ENCODE peak calls at places on chromosomes 16 and 17, in eight cellular contexts. B, C, J, U, H, W, A and E are unnamed samples.

GRCh38 chr17:61312406-61313295 is 87.0 kb upstream of the TBX2 start:
- ATAC-seq in B (no peak), C (no peak), J (no peak), U (no peak), H (no peak), W (no peak), A (no peak), E (no peak)

GRCh38 chr17:32393904-32394303 is 43.9 kb downstream of the ZNF207 start:
- ATAC-seq in B (no peak), C (no peak), J (no peak), U (no peak), H (no peak), W (no peak), A (no peak), E (no peak)

GRCh38 chr17:52297230-52298010 is 138.9 kb upstream of the CA10 start:
- ATAC-seq in B (no peak), C (no peak), J (no peak), U (no peak), H (no peak), W (no peak), A (no peak), E (no peak)

GRCh38 chr17:5396612-5397011 is 22.9 kb downstream of the NUP88 start:
- ATAC-seq in B (no peak), C (peak), J (no peak), U (no peak), H (no peak), W (no peak), A (no peak), E (peak)

GRCh38 chr17:17983376-17983775 is 10.7 kb downstream of the DRC3 start:
- ATAC-seq in B (no peak), C (no peak), J (no peak), U (no peak), H (peak), W (no peak), A (no peak), E (no peak)

GRCh38 chr17:16439303-16439791 is 24.0 kb downstream of the TRPV2 start:
- ATAC-seq in B (peak), C (no peak), J (peak), U (peak), H (peak), W (peak), A (no peak), E (peak)

GRCh38 chr16:50695017-50696000 is 1.9 kb downstream of the NOD2 start:
- ATAC-seq in B (peak), C (no peak), J (no peak), U (no peak), H (peak), W (no peak), A (peak), E (no peak)

GRCh38 chr16:86993426-86994110 is 323.6 kb downstream of the C16orf95 start:
- ATAC-seq in B (no peak), C (no peak), J (no peak), U (no peak), H (no peak), W (no peak), A (no peak), E (no peak)

GRCh38 chr16:1778200-1779179 is 3.9 kb downstream of the SPSB3 start:
- ATAC-seq in B (no peak), C (no peak), J (no peak), U (no peak), H (no peak), W (no peak), A (no peak), E (no peak)

GRCh38 chr17:49576906-49577650 is 1.4 kb downstream of the NXPH3 start:
- ATAC-seq in B (no peak), C (no peak), J (no peak), U (peak), H (peak), W (no peak), A (peak), E (no peak)

GRCh38 chr16:25051446-25052160 is 36.4 kb upstream of the ARHGAP17 start:
- ATAC-seq in B (no peak), C (peak), J (no peak), U (no peak), H (peak), W (no peak), A (peak), E (peak)

GRCh38 chr17:78049609-78050008 is 78.9 kb downstream of the TMC6 start:
- ATAC-seq in B (no peak), C (peak), J (no peak), U (no peak), H (no peak), W (no peak), A (no peak), E (no peak)

GRCh38 chr17:69733171-69734014 is 318.9 kb downstream of the MAP2K6 start:
- ATAC-seq in B (no peak), C (no peak), J (no peak), U (no peak), H (peak), W (no peak), A (peak), E (no peak)

GRCh38 chr17:81191116-81191515 is 25.1 kb upstream of the AATK start:
- ATAC-seq in B (no peak), C (no peak), J (no peak), U (no peak), H (no peak), W (no peak), A (no peak), E (no peak)

GRCh38 chr17:17420035-17420434 is 56.8 kb upstream of the MED9 start:
- ATAC-seq in B (peak), C (no peak), J (no peak), U (peak), H (no peak), W (no peak), A (peak), E (no peak)

GRCh38 chr17:72465191-72466024 is 344.6 kb downstream of the SOX9 start:
- ATAC-seq in B (no peak), C (no peak), J (no peak), U (no peak), H (peak), W (no peak), A (no peak), E (no peak)

GRCh38 chr17:35596530-35597233 is 9.6 kb downstream of the AP2B1 start:
- ATAC-seq in B (no peak), C (no peak), J (no peak), U (no peak), H (no peak), W (no peak), A (no peak), E (no peak)

GRCh38 chr16:70725912-70726828 is 40.3 kb upstream of the MTSS2 start:
- ATAC-seq in B (peak), C (no peak), J (no peak), U (peak), H (peak), W (no peak), A (peak), E (no peak)

GRCh38 chr16:297832-298231 is 14.9 kb downstream of the PDIA2 start:
- ATAC-seq in B (peak), C (no peak), J (no peak), U (no peak), H (no peak), W (no peak), A (no peak), E (no peak)

GRCh38 chr16:23920446-23920845 is 84.7 kb downstream of the PRKCB start:
- ATAC-seq in B (no peak), C (no peak), J (no peak), U (no peak), H (no peak), W (no peak), A (no peak), E (no peak)

GRCh38 chr16:49980166-49980565 is 44.9 kb upstream of the CNEP1R1 start:
- ATAC-seq in B (no peak), C (no peak), J (no peak), U (no peak), H (no peak), W (no peak), A (no peak), E (no peak)